ENCODE peak calls at places on chromosomes 2 and 18, in six cellular contexts. B, H, L, V, A and P are unnamed samples.

GRCh38 chr2:129004485-129004884 is 685.8 kb upstream of the HS6ST1 start:
- DNase-seq in B (no peak), H (no peak), L (no peak), V (no peak), A (no peak), P (no peak)

GRCh38 chr2:26587966-26588365 is 53.2 kb downstream of the CIB4 start:
- DNase-seq in B (no peak), H (no peak), L (no peak), V (no peak), A (no peak), P (peak)

GRCh38 chr2:48417843-48418838 is 111.8 kb upstream of the STON1 start:
- DNase-seq in B (no peak), H (no peak), L (no peak), V (no peak), A (no peak), P (no peak)

GRCh38 chr2:21836766-21837543 is 713.2 kb downstream of the TDRD15 start:
- DNase-seq in B (no peak), H (peak), L (no peak), V (peak), A (no peak), P (no peak)

GRCh38 chr2:203583696-203584095 is 48.6 kb upstream of the RAPH1 start:
- DNase-seq in B (no peak), H (peak), L (peak), V (peak), A (no peak), P (no peak)

GRCh38 chr2:149732001-149732685 is 144.6 kb upstream of the MMADHC start:
- DNase-seq in B (no peak), H (no peak), L (peak), V (peak), A (no peak), P (no peak)

GRCh38 chr18:7921938-7922587 is 354.9 kb downstream of the PTPRM start:
- DNase-seq in B (no peak), H (peak), L (no peak), V (no peak), A (no peak), P (no peak)

GRCh38 chr2:66169076-66169475 is 265.8 kb upstream of the MEIS1 start:
- DNase-seq in B (no peak), H (no peak), L (no peak), V (no peak), A (no peak), P (no peak)

GRCh38 chr2:59296279-59296678 is 1055.2 kb upstream of the FANCL start:
- DNase-seq in B (no peak), H (no peak), L (no peak), V (no peak), A (no peak), P (no peak)

GRCh38 chr2:42117923-42118758 is 51.0 kb upstream of the EML4 start:
- DNase-seq in B (no peak), H (peak), L (no peak), V (peak), A (no peak), P (no peak)

GRCh38 chr2:134143568-134143967 is 110.3 kb upstream of the MGAT5 start:
- DNase-seq in B (no peak), H (no peak), L (no peak), V (no peak), A (no peak), P (no peak)

GRCh38 chr2:36562973-36563532 is 34.9 kb downstream of the FEZ2 start:
- DNase-seq in B (no peak), H (peak), L (no peak), V (no peak), A (no peak), P (peak)

GRCh38 chr2:70645733-70646420 is 92.3 kb upstream of the TGFA start:
- DNase-seq in B (no peak), H (no peak), L (no peak), V (no peak), A (no peak), P (no peak)

GRCh38 chr2:196592331-196592911 is 47.1 kb upstream of the CCDC150 start:
- DNase-seq in B (peak), H (peak), L (peak), V (no peak), A (no peak), P (no peak)

GRCh38 chr2:241741016-241741415 is 6.6 kb downstream of the D2HGDH start:
- DNase-seq in B (peak), H (no peak), L (no peak), V (no peak), A (peak), P (no peak)

GRCh38 chr2:209463226-209463625 is 39.4 kb downstream of the MAP2 start:
- DNase-seq in B (no peak), H (peak), L (peak), V (no peak), A (no peak), P (no peak)

GRCh38 chr2:43358688-43359201 is 132.3 kb upstream of the ZFP36L2 start:
- DNase-seq in B (no peak), H (no peak), L (no peak), V (no peak), A (no peak), P (no peak)

GRCh38 chr2:27298391-27299080 is 9.7 kb downstream of the UCN start:
- DNase-seq in B (no peak), H (peak), L (no peak), V (no peak), A (no peak), P (no peak)

GRCh38 chr2:109351164-109351756 is 222.3 kb downstream of the SH3RF3 start:
- DNase-seq in B (no peak), H (peak), L (peak), V (peak), A (peak), P (no peak)

GRCh38 chr2:190511104-190511503 is 23.4 kb downstream of the NEMP2 start:
- DNase-seq in B (no peak), H (peak), L (no peak), V (no peak), A (no peak), P (no peak)

GRCh38 chr2:219638948-219639341 is 11.5 kb downstream of the SLC4A3 start:
- DNase-seq in B (no peak), H (no peak), L (no peak), V (no peak), A (no peak), P (no peak)

GRCh38 chr2:85852979-85853498 is 35.8 kb downstream of the ST3GAL5 start:
- DNase-seq in B (peak), H (no peak), L (peak), V (no peak), A (no peak), P (no peak)

GRCh38 chr2:106885981-106886915 is at the start of gene ST6GAL2:
- DNase-seq in B (no peak), H (peak), L (no peak), V (no peak), A (peak), P (no peak)

GRCh38 chr18:57296336-57296735 is 56.0 kb upstream of the ST8SIA3 start:
- DNase-seq in B (no peak), H (no peak), L (no peak), V (no peak), A (no peak), P (no peak)

DNA sequence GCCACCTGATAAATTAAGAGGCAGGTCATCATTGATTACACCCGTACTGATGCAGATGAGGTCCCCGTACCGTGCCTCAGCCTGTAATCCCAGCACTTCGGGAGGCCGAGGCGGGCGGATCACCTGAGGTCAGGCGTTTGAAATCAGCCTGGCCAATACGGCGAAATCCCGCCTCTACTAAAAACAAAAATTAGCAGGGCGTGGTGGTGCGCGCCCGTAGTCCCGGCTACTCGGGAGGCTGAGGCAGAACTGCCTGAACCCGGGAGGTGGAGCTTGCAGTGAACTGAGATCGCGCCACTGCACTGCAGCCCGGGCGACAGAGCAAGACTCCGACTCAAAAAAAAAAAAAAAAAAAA is 683 bp upstream of the ENOSF1 start:
- DNase-seq in B (peak), H (no peak), L (no peak), V (no peak), A (no peak), P (no peak)
- H3K4me3 ChIP-seq in B (peak), H (no peak), L (peak), V (peak), A (peak), P (no peak)

DNA sequence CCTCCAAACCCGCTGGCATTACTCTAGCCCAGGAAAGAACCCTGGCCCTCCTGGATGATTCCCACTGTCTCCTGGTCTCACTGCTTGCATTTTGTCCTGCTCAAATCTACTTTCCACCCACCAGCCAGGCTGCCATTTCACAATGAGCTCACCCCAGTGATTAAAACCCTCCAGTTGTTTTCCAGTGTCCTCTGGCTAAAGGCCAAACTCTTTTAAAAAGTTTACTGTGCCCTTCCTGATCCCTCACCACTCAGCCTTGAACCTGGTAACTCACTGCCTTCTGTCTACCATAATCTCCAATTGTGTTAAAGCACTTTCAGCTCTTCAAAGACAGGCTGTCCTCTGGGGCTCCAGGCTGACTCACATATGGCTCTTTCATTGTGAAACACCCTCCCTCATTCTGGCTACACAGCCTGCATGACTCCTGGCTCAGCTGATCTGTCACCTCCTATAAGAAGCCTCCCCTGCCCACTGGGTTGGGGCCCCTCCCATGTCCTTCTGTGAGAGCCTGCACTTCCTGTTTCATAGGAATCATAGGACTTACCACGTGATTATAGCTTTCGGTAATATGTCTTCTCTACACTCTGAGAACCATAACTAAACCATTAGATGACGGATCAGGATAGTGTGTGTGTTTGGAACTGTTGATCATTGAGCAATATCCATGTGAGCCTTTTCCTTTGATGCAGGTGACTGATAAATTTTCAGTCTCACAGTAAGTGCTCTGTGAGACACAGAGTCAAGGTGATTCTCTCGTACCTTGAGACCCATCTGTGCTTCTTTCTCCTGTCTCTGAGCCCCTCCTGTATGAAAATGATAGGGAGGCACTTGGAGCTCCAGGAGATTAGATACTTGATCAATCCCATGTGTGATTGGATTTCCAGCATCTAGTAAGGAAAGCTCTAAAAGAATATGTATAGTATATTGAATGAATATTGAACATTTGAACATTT is 590.8 kb upstream of the ID2 start:
- DNase-seq in B (peak), H (peak), L (peak), V (peak), A (no peak), P (no peak)
- TF ChIP-seq CTCF in B (no peak), H (no peak), L (no peak), V (no peak), A (no peak), P (no peak)

DNA sequence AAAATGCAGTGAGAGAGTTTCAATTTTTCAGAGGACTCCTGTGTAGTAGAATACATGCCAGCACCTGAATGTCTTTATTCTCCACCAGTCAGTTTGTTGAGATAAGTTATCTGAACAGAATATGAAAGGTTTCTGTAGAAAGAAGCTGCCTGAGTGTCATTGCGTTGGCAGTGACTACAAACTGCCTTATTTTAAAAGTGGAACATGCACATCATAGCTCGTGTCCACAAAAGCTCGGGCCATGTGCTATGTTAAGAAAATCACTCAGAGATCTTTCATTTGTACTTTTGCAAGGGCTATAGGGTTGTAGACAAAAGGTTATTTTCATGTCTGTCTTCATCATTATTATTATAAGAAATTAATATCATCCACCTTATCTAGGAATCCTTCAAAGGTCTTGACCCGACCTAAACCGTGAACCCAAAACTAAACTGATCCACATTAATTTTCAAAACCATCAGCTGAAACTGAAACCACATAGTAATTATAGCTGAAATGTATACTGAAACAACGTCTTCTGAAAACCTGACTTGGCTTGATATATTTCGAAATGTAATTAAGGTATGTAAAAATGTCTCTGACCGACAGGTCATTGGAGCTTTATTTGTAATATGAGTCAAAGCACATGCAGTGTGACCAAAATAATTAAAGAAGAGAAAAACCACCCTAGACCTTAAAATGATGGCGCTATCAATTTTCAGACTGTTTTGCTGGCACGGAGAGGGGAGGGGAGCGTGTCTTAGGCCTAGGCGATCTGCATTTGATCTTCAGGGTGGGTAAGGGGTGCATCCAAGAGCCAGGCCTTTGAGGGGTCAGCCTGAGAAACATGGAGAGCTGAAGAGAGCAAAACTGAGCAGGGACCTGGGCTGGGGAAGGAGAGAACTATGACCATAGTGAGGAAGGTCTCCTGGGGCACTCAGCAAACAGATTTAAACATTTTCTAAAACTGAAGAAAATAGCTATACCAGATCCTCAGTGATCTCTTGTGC is 232.1 kb downstream of the SOX11 start:
- DNase-seq in B (no peak), H (no peak), L (no peak), V (no peak), A (no peak), P (no peak)
- H3K4me3 ChIP-seq in B (no peak), H (no peak), L (no peak), V (no peak), A (no peak), P (no peak)

GRCh38 chr2:224560549-224560948 is 24.6 kb downstream of the CUL3 start:
- DNase-seq in B (no peak), H (no peak), L (no peak), V (no peak), A (no peak), P (no peak)

GRCh38 chr2:224561234-224562005 is 23.7 kb downstream of the CUL3 start:
- DNase-seq in B (no peak), H (peak), L (no peak), V (no peak), A (no peak), P (no peak)

GRCh38 chr2:224565452-224566035 is 19.6 kb downstream of the CUL3 start:
- DNase-seq in B (no peak), H (no peak), L (no peak), V (peak), A (no peak), P (no peak)

GRCh38 chr2:224563537-224563936 is 21.6 kb downstream of the CUL3 start:
- DNase-seq in B (no peak), H (peak), L (no peak), V (no peak), A (no peak), P (no peak)

DNA sequence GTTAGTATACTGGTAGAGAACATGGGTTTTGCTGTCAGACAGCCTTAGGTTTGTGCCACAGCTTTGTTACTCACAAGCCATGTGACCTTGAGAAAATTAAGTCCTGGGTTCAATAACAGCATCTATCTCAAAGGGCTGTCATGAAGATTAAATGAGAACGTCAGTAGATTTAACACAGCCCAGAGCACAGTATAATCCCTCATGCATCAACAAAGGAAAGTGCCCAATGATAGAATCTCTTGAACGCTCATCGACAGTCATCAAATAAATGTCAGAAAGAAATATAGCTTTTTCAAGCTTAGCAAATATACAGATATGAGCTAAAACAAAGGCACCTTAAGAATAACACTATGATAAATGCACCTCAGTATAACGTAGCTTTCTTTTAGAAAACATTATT is 22.3 kb downstream of the CUL3 start:
- DNase-seq in B (no peak), H (no peak), L (no peak), V (no peak), A (no peak), P (no peak)
- TF ChIP-seq CTCF in B (no peak), H (no peak), L (no peak), V (no peak), A (no peak), P (no peak)

GRCh38 chr2:144161061-144161460 is 358.9 kb downstream of the ZEB2 start:
- DNase-seq in B (no peak), H (no peak), L (no peak), V (no peak), A (no peak), P (no peak)
- H3K4me3 ChIP-seq in B (no peak), H (no peak), L (no peak), V (no peak), A (no peak), P (no peak)